ENCODE peak calls at places on chromosomes 3 and 15, in five cellular contexts. O is RWPE1, R is left cardiac atrium, J is uterus, U is amniotic epithelial cell. N is an unnamed sample.

GRCh38 chr15:66214236-66214635 is 39.3 kb downstream of the MEGF11 start:
- DNase-seq in R (no peak), O (no peak), U (no peak), J (no peak), N (no peak)

GRCh38 chr3:114392831-114393230 is 99.0 kb downstream of the TIGIT start:
- DNase-seq in R (no peak), J (no peak), U (no peak), O (no peak), N (no peak)

GRCh38 chr15:71807125-71807629 is 3.2 kb upstream of the NR2E3 start:
- DNase-seq in U (no peak), J (no peak), R (no peak), O (no peak), N (peak)

GRCh38 chr3:50607271-50608091 is 4.1 kb downstream of the CISH start:
- DNase-seq in U (no peak), O (no peak), J (no peak), R (no peak), N (no peak)

GRCh38 chr3:175702956-175703355 is 843.8 kb downstream of the NAALADL2 start:
- DNase-seq in U (no peak), O (no peak), R (no peak), J (no peak), N (no peak)

GRCh38 chr3:53030864-53031445 is 14.9 kb downstream of the SFMBT1 start:
- DNase-seq in U (no peak), O (no peak), J (no peak), R (no peak), N (no peak)

GRCh38 chr15:81113861-81114261 is 20.2 kb upstream of the CFAP161 start:
- DNase-seq in U (peak), O (no peak), J (no peak), R (no peak), N (no peak)

GRCh38 chr15:85620321-85621044 is 174.2 kb downstream of the KLHL25 start:
- DNase-seq in U (peak), O (no peak), J (peak), R (no peak), N (no peak)